ENCODE peak calls at places on chromosome X, in six cellular contexts. One of them, this sample, is unnamed.

GRCh38 chrX:123993326-123993725 is 31.8 kb downstream of the STAG2 start:
- DNase-seq in PC-9: no peak
- DNase-seq in tibial nerve: no peak
- DNase-seq in tibial artery: no peak
- DNase-seq in sigmoid colon: no peak
- DNase-seq in SK-N-SH: no peak
- DNase-seq in this sample: peak

GRCh38 chrX:50613846-50614245 is 143.2 kb upstream of the DGKK start:
- DNase-seq in PC-9: no peak
- DNase-seq in tibial nerve: no peak
- DNase-seq in tibial artery: no peak
- DNase-seq in sigmoid colon: no peak
- DNase-seq in SK-N-SH: no peak
- DNase-seq in this sample: no peak

GRCh38 chrX:95058815-95059214 is 1384.8 kb downstream of the FAM133A start:
- DNase-seq in PC-9: peak
- DNase-seq in tibial nerve: no peak
- DNase-seq in tibial artery: no peak
- DNase-seq in sigmoid colon: no peak
- DNase-seq in SK-N-SH: no peak
- DNase-seq in this sample: peak

GRCh38 chrX:36640232-36640631 is 367.9 kb upstream of the FAM47C start:
- DNase-seq in PC-9: no peak
- DNase-seq in tibial nerve: no peak
- DNase-seq in tibial artery: no peak
- DNase-seq in sigmoid colon: no peak
- DNase-seq in SK-N-SH: no peak
- DNase-seq in this sample: no peak

GRCh38 chrX:136665258-136665900 is 17.4 kb downstream of the CD40LG start:
- DNase-seq in PC-9: no peak
- DNase-seq in tibial nerve: no peak
- DNase-seq in tibial artery: no peak
- DNase-seq in sigmoid colon: no peak
- DNase-seq in SK-N-SH: no peak
- DNase-seq in this sample: no peak

GRCh38 chrX:141815904-141816303 is 22.2 kb upstream of the MAGEC3 start:
- DNase-seq in PC-9: no peak
- DNase-seq in tibial nerve: no peak
- DNase-seq in tibial artery: no peak
- DNase-seq in sigmoid colon: no peak
- DNase-seq in SK-N-SH: no peak
- DNase-seq in this sample: no peak

GRCh38 chrX:129523076-129524055 is at the start of gene SMARCA1:
- DNase-seq in PC-9: no peak
- DNase-seq in tibial nerve: peak
- DNase-seq in tibial artery: peak
- DNase-seq in sigmoid colon: peak
- DNase-seq in SK-N-SH: peak
- DNase-seq in this sample: no peak

GRCh38 chrX:1221296-1221845 is 8.9 kb upstream of the CRLF2 start:
- DNase-seq in PC-9: no peak
- DNase-seq in tibial nerve: no peak
- DNase-seq in tibial artery: no peak
- DNase-seq in sigmoid colon: peak
- DNase-seq in SK-N-SH: no peak
- DNase-seq in this sample: no peak

GRCh38 chrX:103092942-103093341 is at the start of gene NXF3:
- DNase-seq in PC-9: no peak
- DNase-seq in tibial nerve: no peak
- DNase-seq in tibial artery: no peak
- DNase-seq in sigmoid colon: no peak
- DNase-seq in SK-N-SH: no peak
- DNase-seq in this sample: no peak

DNA sequence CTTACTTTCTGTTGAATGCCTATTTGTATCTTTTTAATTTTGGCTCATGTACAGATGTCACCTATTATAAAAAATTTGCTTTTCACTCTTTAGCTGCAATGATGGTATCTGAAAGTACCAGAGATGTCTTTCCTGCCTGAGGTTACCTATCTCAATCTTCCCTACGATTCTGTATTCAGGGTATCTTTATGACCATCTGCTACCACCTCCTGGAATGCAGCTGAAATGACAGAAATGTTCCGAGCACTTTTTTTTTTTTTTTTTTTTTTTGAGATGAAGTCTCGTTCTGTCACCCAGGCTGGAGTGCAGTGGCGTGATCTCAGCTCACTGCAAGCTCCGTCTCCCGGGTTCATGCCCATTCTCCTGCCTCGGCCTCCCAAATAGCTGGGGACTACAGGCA is 136.4 kb downstream of the REPS2 start:
- DNase-seq in PC-9: no peak
- DNase-seq in tibial nerve: no peak
- DNase-seq in tibial artery: no peak
- DNase-seq in sigmoid colon: no peak
- DNase-seq in SK-N-SH: peak
- DNase-seq in this sample: no peak
- TF ChIP-seq CTCF in PC-9: peak
- TF ChIP-seq CTCF in tibial nerve: no peak
- TF ChIP-seq CTCF in tibial artery: no peak
- TF ChIP-seq CTCF in sigmoid colon: no peak
- TF ChIP-seq CTCF in SK-N-SH: peak
- TF ChIP-seq CTCF in this sample: peak

DNA sequence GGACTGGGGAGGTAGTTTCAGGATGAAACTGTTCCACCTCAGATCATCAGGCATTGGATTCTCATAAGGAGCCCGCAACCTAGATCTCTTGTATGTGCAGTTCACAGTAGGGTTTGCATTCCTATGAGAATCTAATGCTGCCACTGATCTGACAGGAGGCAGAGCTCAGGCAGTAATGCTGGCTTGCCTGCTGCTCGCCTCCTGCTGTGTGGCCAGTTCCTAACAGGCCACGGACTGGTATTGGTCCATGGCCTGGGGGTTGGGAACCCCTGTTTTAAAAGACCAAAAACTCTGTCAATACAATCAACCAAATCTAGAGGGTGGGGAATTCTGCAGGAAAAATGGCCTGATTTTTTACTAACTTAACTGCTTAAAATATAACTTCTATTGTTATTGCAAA is 100.1 kb upstream of the EOLA2 start:
- DNase-seq in PC-9: no peak
- DNase-seq in tibial nerve: no peak
- DNase-seq in tibial artery: no peak
- DNase-seq in sigmoid colon: no peak
- DNase-seq in SK-N-SH: no peak
- DNase-seq in this sample: no peak
- H3K27ac ChIP-seq in PC-9: no peak
- H3K27ac ChIP-seq in tibial nerve: no peak
- H3K27ac ChIP-seq in tibial artery: no peak
- H3K27ac ChIP-seq in sigmoid colon: no peak
- H3K27ac ChIP-seq in SK-N-SH: peak
- H3K27ac ChIP-seq in this sample: no peak

DNA sequence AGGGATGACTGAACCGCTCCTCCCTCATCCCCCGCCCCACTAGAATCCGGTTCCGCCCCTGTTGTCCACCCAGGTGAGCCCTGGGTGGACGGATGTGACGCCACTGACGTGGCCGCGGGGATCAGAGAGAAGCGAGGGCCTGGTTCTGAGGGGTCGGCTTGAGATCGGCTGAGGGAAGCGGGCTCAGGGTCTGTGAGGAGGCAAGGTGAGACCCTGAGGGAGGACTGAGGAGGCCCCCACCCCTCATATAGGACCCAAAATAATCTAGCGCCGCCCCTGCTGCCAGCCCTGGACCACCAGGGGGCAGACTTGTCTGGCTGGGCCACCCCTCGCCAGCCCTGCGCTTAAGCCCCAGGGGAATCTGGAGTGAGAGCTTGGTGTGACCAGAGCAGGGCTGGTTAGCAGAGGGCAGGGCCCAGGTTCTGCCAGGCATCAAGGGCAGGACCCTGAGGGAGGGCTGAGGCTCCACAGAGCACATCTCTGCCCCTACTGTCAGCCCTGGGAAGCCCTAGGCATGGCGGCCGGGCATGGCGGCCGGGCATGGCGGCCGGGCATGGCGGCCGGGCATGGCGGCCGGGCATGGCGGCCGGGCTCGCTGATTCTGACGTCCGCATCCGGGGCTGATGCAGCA is at the start of gene MAGEA8:
- DNase-seq in PC-9: no peak
- DNase-seq in tibial nerve: no peak
- DNase-seq in tibial artery: no peak
- DNase-seq in sigmoid colon: no peak
- DNase-seq in SK-N-SH: peak
- DNase-seq in this sample: no peak
- TF ChIP-seq CTCF in PC-9: peak
- TF ChIP-seq CTCF in tibial nerve: no peak
- TF ChIP-seq CTCF in tibial artery: no peak
- TF ChIP-seq CTCF in sigmoid colon: no peak
- TF ChIP-seq CTCF in SK-N-SH: peak
- TF ChIP-seq CTCF in this sample: no peak

GRCh38 chrX:41110801-41111625 is 25.8 kb downstream of the USP9X start:
- DNase-seq in PC-9: no peak
- DNase-seq in tibial nerve: no peak
- DNase-seq in tibial artery: no peak
- DNase-seq in sigmoid colon: no peak
- DNase-seq in SK-N-SH: no peak
- DNase-seq in this sample: no peak
- H3K27ac ChIP-seq in PC-9: no peak
- H3K27ac ChIP-seq in tibial nerve: no peak
- H3K27ac ChIP-seq in tibial artery: no peak
- H3K27ac ChIP-seq in sigmoid colon: no peak
- H3K27ac ChIP-seq in SK-N-SH: no peak
- H3K27ac ChIP-seq in this sample: no peak

GRCh38 chrX:4263005-4263404 is 549.6 kb upstream of the PRKX start:
- DNase-seq in PC-9: no peak
- DNase-seq in tibial nerve: no peak
- DNase-seq in tibial artery: no peak
- DNase-seq in sigmoid colon: no peak
- DNase-seq in SK-N-SH: peak
- DNase-seq in this sample: no peak
- TF ChIP-seq CTCF in PC-9: peak
- TF ChIP-seq CTCF in tibial nerve: no peak
- TF ChIP-seq CTCF in tibial artery: no peak
- TF ChIP-seq CTCF in sigmoid colon: no peak
- TF ChIP-seq CTCF in SK-N-SH: peak
- TF ChIP-seq CTCF in this sample: no peak

GRCh38 chrX:47146121-47146935 is 1.3 kb downstream of the RBM10 start:
- DNase-seq in PC-9: no peak
- DNase-seq in tibial nerve: no peak
- DNase-seq in tibial artery: no peak
- DNase-seq in sigmoid colon: no peak
- DNase-seq in SK-N-SH: no peak
- DNase-seq in this sample: no peak

GRCh38 chrX:47145408-47146120 is 543 bp downstream of the RBM10 start:
- DNase-seq in PC-9: no peak
- DNase-seq in tibial nerve: no peak
- DNase-seq in tibial artery: no peak
- DNase-seq in sigmoid colon: peak
- DNase-seq in SK-N-SH: peak
- DNase-seq in this sample: no peak

GRCh38 chrX:47144626-47145407 is at the start of the genes NDUFB11 and RBM10:
- DNase-seq in PC-9: peak
- DNase-seq in tibial nerve: peak
- DNase-seq in tibial artery: peak
- DNase-seq in sigmoid colon: peak
- DNase-seq in SK-N-SH: peak
- DNase-seq in this sample: peak

GRCh38 chrX:47148946-47149345 is 3.9 kb downstream of the RBM10 start:
- DNase-seq in PC-9: no peak
- DNase-seq in tibial nerve: no peak
- DNase-seq in tibial artery: no peak
- DNase-seq in sigmoid colon: no peak
- DNase-seq in SK-N-SH: no peak
- DNase-seq in this sample: no peak

GRCh38 chrX:47146936-47147859 is 2.2 kb downstream of the RBM10 start:
- DNase-seq in PC-9: no peak
- DNase-seq in tibial nerve: no peak
- DNase-seq in tibial artery: no peak
- DNase-seq in sigmoid colon: peak
- DNase-seq in SK-N-SH: no peak
- DNase-seq in this sample: no peak
- H3K27ac ChIP-seq in PC-9: no peak
- H3K27ac ChIP-seq in tibial nerve: peak
- H3K27ac ChIP-seq in tibial artery: peak
- H3K27ac ChIP-seq in sigmoid colon: peak
- H3K27ac ChIP-seq in SK-N-SH: no peak
- H3K27ac ChIP-seq in this sample: no peak

GRCh38 chrX:133608406-133608805 is 193.1 kb upstream of the GPC4 start:
- DNase-seq in PC-9: no peak
- DNase-seq in tibial nerve: no peak
- DNase-seq in tibial artery: no peak
- DNase-seq in sigmoid colon: no peak
- DNase-seq in SK-N-SH: no peak
- DNase-seq in this sample: no peak
- TF ChIP-seq CTCF in PC-9: no peak
- TF ChIP-seq CTCF in tibial nerve: no peak
- TF ChIP-seq CTCF in tibial artery: no peak
- TF ChIP-seq CTCF in sigmoid colon: no peak
- TF ChIP-seq CTCF in SK-N-SH: no peak
- TF ChIP-seq CTCF in this sample: no peak

GRCh38 chrX:11745881-11746280 is 12.2 kb upstream of the MSL3 start:
- DNase-seq in PC-9: no peak
- DNase-seq in tibial nerve: no peak
- DNase-seq in tibial artery: no peak
- DNase-seq in sigmoid colon: no peak
- DNase-seq in SK-N-SH: no peak
- DNase-seq in this sample: no peak

GRCh38 chrX:11740794-11741193 is 17.2 kb upstream of the MSL3 start:
- DNase-seq in PC-9: no peak
- DNase-seq in tibial nerve: no peak
- DNase-seq in tibial artery: no peak
- DNase-seq in sigmoid colon: no peak
- DNase-seq in SK-N-SH: no peak
- DNase-seq in this sample: no peak

GRCh38 chrX:11739796-11740195 is 18.2 kb upstream of the MSL3 start:
- DNase-seq in PC-9: no peak
- DNase-seq in tibial nerve: no peak
- DNase-seq in tibial artery: no peak
- DNase-seq in sigmoid colon: no peak
- DNase-seq in SK-N-SH: no peak
- DNase-seq in this sample: no peak

DNA sequence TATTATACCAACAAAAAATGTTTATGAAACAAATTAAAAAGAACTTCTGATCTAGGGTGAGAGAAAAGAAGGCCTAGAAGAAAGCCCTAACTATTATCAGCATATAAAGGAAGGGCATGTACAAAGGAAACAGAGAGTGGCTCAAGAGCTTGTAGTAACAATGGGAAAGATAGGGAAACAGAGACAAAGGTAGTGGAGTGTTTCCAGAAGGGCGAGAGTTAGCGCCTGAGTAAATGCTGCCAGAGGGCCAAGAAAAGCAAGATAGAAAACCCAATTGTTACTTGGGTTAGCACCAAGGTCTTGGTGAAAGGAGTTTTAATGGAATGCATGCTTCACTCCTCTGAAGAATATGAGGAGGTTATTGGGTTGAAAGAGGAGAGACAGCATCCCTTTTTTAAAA is 16.5 kb upstream of the MSL3 start:
- DNase-seq in PC-9: no peak
- DNase-seq in tibial nerve: no peak
- DNase-seq in tibial artery: no peak
- DNase-seq in sigmoid colon: no peak
- DNase-seq in SK-N-SH: no peak
- DNase-seq in this sample: no peak
- H3K27ac ChIP-seq in PC-9: no peak
- H3K27ac ChIP-seq in tibial nerve: no peak
- H3K27ac ChIP-seq in tibial artery: no peak
- H3K27ac ChIP-seq in sigmoid colon: no peak
- H3K27ac ChIP-seq in SK-N-SH: no peak
- H3K27ac ChIP-seq in this sample: no peak

GRCh38 chrX:149825424-149825823 is 43.7 kb downstream of the MAGEA9 start:
- DNase-seq in PC-9: no peak
- DNase-seq in tibial nerve: no peak
- DNase-seq in tibial artery: no peak
- DNase-seq in sigmoid colon: no peak
- DNase-seq in SK-N-SH: peak
- DNase-seq in this sample: no peak
- TF ChIP-seq CTCF in PC-9: peak
- TF ChIP-seq CTCF in tibial nerve: no peak
- TF ChIP-seq CTCF in tibial artery: no peak
- TF ChIP-seq CTCF in sigmoid colon: no peak
- TF ChIP-seq CTCF in SK-N-SH: peak
- TF ChIP-seq CTCF in this sample: peak

This sample was measured in AG04450.